ENCODE peak calls at places on chromosomes 12 and 14, in nine cellular contexts. E is hypothalamus, J is iris pigment epithelial cell, Z is stomach, C is lower leg skin, G is AG09309, F is body of pancreas, W is endodermal cell, N is left kidney. O is an unnamed sample.

GRCh38 chr12:94714378-94714777 is 64.0 kb upstream of the TMCC3 start:
- DNase-seq in C (no peak), Z (no peak), E (no peak), W (no peak), F (peak), G (no peak), J (peak), N (peak), O (peak)

GRCh38 chr12:3313655-3314305 is 177.2 kb upstream of the PRMT8 start:
- DNase-seq in J (no peak), N (peak), E (no peak), Z (no peak), W (peak), G (no peak), F (no peak), C (no peak), O (peak)

GRCh38 chr12:57734586-57734985 is 4.0 kb downstream of the AGAP2 start:
- DNase-seq in Z (no peak), J (no peak), W (no peak), E (no peak), G (no peak), F (no peak), C (no peak), N (no peak), O (no peak)

GRCh38 chr12:4107436-4107878 is 166.1 kb upstream of the CCND2 start:
- DNase-seq in G (no peak), W (peak), J (peak), F (peak), Z (no peak), E (no peak), N (peak), C (no peak), O (no peak)

GRCh38 chr12:124401563-124402180 is 106.8 kb downstream of the RFLNA start:
- DNase-seq in J (no peak), N (peak), W (no peak), E (no peak), G (no peak), Z (no peak), C (no peak), F (no peak), O (no peak)

GRCh38 chr12:40351976-40352375 is 127.2 kb downstream of the LRRK2 start:
- DNase-seq in C (no peak), E (no peak), J (peak), Z (no peak), N (no peak), F (peak), G (no peak), W (no peak), O (no peak)

GRCh38 chr12:19166387-19166786 is 36.9 kb downstream of the PLEKHA5 start:
- DNase-seq in C (no peak), F (no peak), N (no peak), J (no peak), Z (peak), W (no peak), E (no peak), G (no peak), O (no peak)

GRCh38 chr12:116294464-116295002 is 17.0 kb upstream of the MED13L start:
- DNase-seq in G (no peak), Z (no peak), N (peak), C (no peak), W (no peak), J (no peak), F (no peak), E (no peak), O (no peak)

GRCh38 chr14:100736269-100737180 is 9.8 kb downstream of the DLK1 start:
- DNase-seq in F (no peak), J (no peak), C (peak), N (no peak), E (no peak), W (peak), Z (no peak), G (no peak), O (no peak)

GRCh38 chr12:132761032-132761910 is at the start of gene ANKLE2:
- DNase-seq in F (peak), J (peak), E (no peak), N (peak), Z (peak), G (peak), W (peak), C (peak), O (peak)

GRCh38 chr14:21241218-21241819 is 27.9 kb downstream of the HNRNPC start:
- DNase-seq in J (peak), W (no peak), G (no peak), N (peak), C (no peak), F (no peak), E (no peak), Z (no peak), O (no peak)

GRCh38 chr14:52473557-52473956 is 78.7 kb downstream of the TXNDC16 start:
- DNase-seq in F (no peak), E (no peak), C (no peak), N (peak), W (no peak), G (peak), J (peak), Z (no peak), O (peak)

GRCh38 chr12:109488051-109488665 is 10.7 kb downstream of the UBE3B start:
- DNase-seq in W (no peak), N (no peak), J (peak), G (peak), E (no peak), Z (no peak), F (no peak), C (no peak), O (no peak)

GRCh38 chr12:11584213-11584855 is 65.1 kb upstream of the ETV6 start:
- DNase-seq in G (no peak), Z (no peak), J (peak), F (peak), C (no peak), E (no peak), W (no peak), N (no peak), O (peak)

GRCh38 chr12:31275491-31275890 is 50.5 kb downstream of the SINHCAF start:
- DNase-seq in G (no peak), F (no peak), J (no peak), Z (no peak), C (no peak), N (no peak), E (no peak), W (no peak), O (no peak)

GRCh38 chr12:46786774-46787173 is 39.0 kb downstream of the SLC38A4 start:
- DNase-seq in F (no peak), G (no peak), E (no peak), J (peak), C (no peak), W (no peak), Z (no peak), N (no peak), O (peak)

GRCh38 chr14:33922125-33922524 is 28.7 kb downstream of the EGLN3 start:
- DNase-seq in F (no peak), C (no peak), N (no peak), Z (no peak), W (no peak), E (no peak), G (no peak), J (no peak), O (no peak)